ENCODE peak calls at places on chromosomes 1 and 21, in six cellular contexts. U is PC-9, M is GM23338, C is neural progenitor cell, B is GM12878, V is fibroblast of lung. K is an unnamed sample.

GRCh38 chr1:22855668-22856606 is 116.7 kb downstream of the LACTBL1 start:
- DNase-seq in C (no peak), M (no peak), V (no peak), B (no peak), U (no peak), K (no peak)

GRCh38 chr1:20158358-20159070 is 19.4 kb downstream of the PLA2G2F start:
- DNase-seq in U (no peak), B (no peak), C (no peak), V (no peak), M (no peak), K (no peak)

GRCh38 chr1:209412036-209412435 is 171.5 kb upstream of the CAMK1G start:
- DNase-seq in V (peak; percentile 38), C (no peak), M (no peak), B (no peak), U (no peak), K (no peak)

GRCh38 chr1:43345119-43345518 is 7.5 kb downstream of the MPL start:
- DNase-seq in M (no peak), B (no peak), U (no peak), C (no peak), V (no peak), K (no peak)

GRCh38 chr1:162327791-162328165 is 48.9 kb downstream of the SPATA46 start:
- DNase-seq in V (no peak), B (no peak), C (no peak), M (no peak), U (no peak), K (no peak)

GRCh38 chr1:152347116-152347728 is 12.6 kb downstream of the FLG2 start:
- DNase-seq in U (peak; percentile 33), V (peak; percentile 41), M (peak; percentile 83), B (peak; percentile 9), C (peak; percentile 25), K (peak; percentile 18)

GRCh38 chr1:64675718-64676345 is 69.0 kb upstream of the RAVER2 start:
- DNase-seq in M (peak; percentile 51), V (peak; percentile 14), U (no peak), C (peak; percentile 19), B (no peak), K (no peak)

GRCh38 chr1:225577243-225577642 is 75.7 kb downstream of the ENAH start:
- DNase-seq in B (no peak), U (no peak), V (peak; percentile 28), M (no peak), C (no peak), K (no peak)

GRCh38 chr1:38898653-38899230 is 17.4 kb upstream of the GJA9 start:
- DNase-seq in U (no peak), M (no peak), V (peak; percentile 29), B (no peak), C (no peak), K (peak; percentile 16)

GRCh38 chr1:59669752-59670312 is 144.9 kb upstream of the HOOK1 start:
- DNase-seq in B (no peak), C (peak; percentile 87), V (peak; percentile 77), M (peak; percentile 86), U (no peak), K (peak; percentile 66)

GRCh38 chr21:39529026-39529425 is 77.3 kb downstream of the SH3BGR start:
- DNase-seq in C (peak; percentile 50), V (no peak), U (no peak), B (no peak), M (no peak), K (no peak)

GRCh38 chr1:21273743-21274142 is 16.5 kb downstream of the ECE1 start:
- DNase-seq in C (no peak), B (no peak), M (no peak), U (no peak), V (no peak), K (no peak)

GRCh38 chr1:4786061-4786460 is 131.7 kb downstream of the AJAP1 start:
- DNase-seq in B (no peak), V (no peak), M (no peak), C (no peak), U (no peak), K (no peak)

GRCh38 chr1:172720325-172720724 is 61.4 kb downstream of the FASLG start:
- DNase-seq in U (no peak), C (no peak), B (no peak), V (no peak), M (peak; percentile 56), K (no peak)

GRCh38 chr1:150558761-150559626 is 9.8 kb downstream of the ADAMTSL4 start:
- DNase-seq in C (no peak), V (no peak), M (peak; percentile 16), U (no peak), B (no peak), K (no peak)

GRCh38 chr1:32393832-32394140 is 455 bp downstream of the BSDC1 start:
- DNase-seq in B (no peak), U (peak; percentile 45), M (peak; percentile 75), V (no peak), C (peak; percentile 75), K (no peak)

GRCh38 chr1:210104103-210104502 is 128.5 kb upstream of the SERTAD4 start:
- DNase-seq in M (no peak), C (no peak), V (no peak), B (no peak), U (no peak), K (no peak)

GRCh38 chr1:182968846-182969734 is 16.1 kb upstream of the SHCBP1L start:
- DNase-seq in V (no peak), C (no peak), B (no peak), M (no peak), U (no peak), K (no peak)

GRCh38 chr1:186681136-186681535 is 913 bp upstream of the PTGS2 start:
- DNase-seq in V (no peak), U (peak; percentile 1), C (no peak), B (no peak), M (no peak), K (no peak)

GRCh38 chr1:201348211-201348566 is 29.3 kb downstream of the TNNT2 start:
- DNase-seq in B (no peak), M (peak; percentile 92), C (peak; percentile 83), U (peak; percentile 69), V (peak; percentile 35), K (peak; percentile 16)

GRCh38 chr1:43711049-43711448 is 3.7 kb downstream of the ST3GAL3 start:
- DNase-seq in U (no peak), M (no peak), V (peak; percentile 87), B (no peak), C (no peak), K (peak; percentile 83)

GRCh38 chr21:44801468-44802395 is at the start of gene UBE2G2:
- DNase-seq in C (peak; percentile 88), B (no peak), V (peak; percentile 70), M (peak; percentile 83), U (peak; percentile 77), K (peak; percentile 52)

GRCh38 chr1:164581762-164582161 is 22.8 kb downstream of the PBX1 start:
- DNase-seq in C (no peak), B (no peak), V (no peak), U (no peak), M (no peak), K (no peak)

GRCh38 chr1:32071758-32072621 is 749 bp upstream of the TMEM39B start:
- DNase-seq in M (peak; percentile 32), C (no peak), B (no peak), V (peak; percentile 70), U (no peak), K (peak; percentile 59)

GRCh38 chr1:24101796-24102580 is 9.9 kb downstream of the MYOM3 start:
- DNase-seq in B (no peak), U (peak; percentile 32), V (no peak), M (no peak), C (no peak), K (no peak)

GRCh38 chr1:9143250-9143649 is 14.3 kb upstream of the GPR157 start:
- DNase-seq in C (no peak), M (no peak), B (no peak), V (peak; percentile 58), U (no peak), K (peak; percentile 48)

GRCh38 chr1:30976143-30976542 is 67.6 kb upstream of the SDC3 start:
- DNase-seq in V (peak; percentile 86), B (no peak), U (no peak), M (no peak), C (no peak), K (peak; percentile 85)

GRCh38 chr1:94011709-94012590 is 102.7 kb upstream of the GCLM start:
- DNase-seq in M (peak; percentile 35), C (no peak), V (peak; percentile 58), B (no peak), U (no peak), K (peak; percentile 35)

GRCh38 chr1:19101244-19101643 is 108.8 kb downstream of the UBR4 start:
- DNase-seq in B (no peak), M (no peak), V (no peak), U (no peak), C (no peak), K (no peak)

GRCh38 chr1:166808959-166809358 is 30.3 kb upstream of the POGK start:
- DNase-seq in C (no peak), V (no peak), M (peak; percentile 26), U (no peak), B (no peak), K (no peak)

GRCh38 chr1:15332525-15332924 is 77.2 kb upstream of the EFHD2 start:
- DNase-seq in U (no peak), B (no peak), V (no peak), C (no peak), M (no peak), K (no peak)

GRCh38 chr1:46446646-46447498 is 42.8 kb upstream of the DMBX1 start:
- DNase-seq in U (peak; percentile 84), V (peak; percentile 47), B (no peak), C (peak; percentile 92), M (peak; percentile 97), K (peak; percentile 29)
- TF ChIP-seq EZH2 in U (no peak), V (peak; percentile 9), B (peak; percentile 67), C (peak; percentile 64), M (peak; percentile 90), K (no peak)

DNA sequence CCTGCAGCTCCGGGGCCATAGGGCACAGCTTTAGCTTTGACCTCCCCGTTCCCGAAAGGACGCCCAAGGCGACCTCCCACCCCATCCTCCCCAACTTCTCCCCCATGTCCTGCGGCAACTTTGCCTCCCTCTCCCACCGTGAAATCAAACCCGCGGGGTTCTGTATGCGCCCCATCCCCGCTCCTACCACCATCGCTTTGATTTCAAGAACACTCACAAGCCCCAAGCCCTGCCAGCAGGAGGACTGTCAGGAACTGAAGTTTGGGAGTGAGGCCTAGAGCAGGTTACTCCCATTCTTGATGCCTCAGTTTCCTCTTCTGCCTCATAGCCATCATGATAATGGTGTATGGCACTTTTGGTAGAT is 2.3 kb downstream of the PTPRU start:
- DNase-seq in V (no peak), B (no peak), U (no peak), C (no peak), M (peak; percentile 47), K (no peak)
- TF ChIP-seq EZH2 in V (no peak), B (peak; percentile 71), U (no peak), C (no peak), M (peak; percentile 26), K (no peak)

DNA sequence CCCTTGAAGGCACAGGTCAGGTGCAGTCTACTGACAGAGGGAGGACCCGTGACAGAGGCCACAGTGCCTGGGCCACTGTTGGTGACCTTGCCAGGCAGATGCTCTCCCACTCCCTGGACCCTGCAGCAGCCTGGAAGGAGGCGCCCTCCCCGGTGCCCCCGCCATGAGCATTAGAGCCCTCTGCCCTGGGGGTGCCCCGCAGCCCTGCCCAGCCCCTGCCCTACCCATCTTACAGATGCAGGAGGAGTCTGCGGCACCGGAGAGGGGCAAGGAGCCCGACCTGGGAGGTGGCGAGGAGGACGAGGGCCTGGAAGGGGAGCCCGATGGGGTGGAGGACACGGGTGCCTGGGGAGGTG is 9.7 kb upstream of the SMIM1 start:
- DNase-seq in B (no peak), V (no peak), M (no peak), U (no peak), C (no peak), K (no peak)
- TF ChIP-seq EZH2 in B (no peak), V (no peak), M (no peak), U (no peak), C (no peak), K (no peak)

GRCh38 chr1:116154536-116154935 is 43.3 kb downstream of the MAB21L3 start:
- DNase-seq in B (no peak), U (no peak), M (no peak), C (no peak), V (no peak), K (no peak)
- TF ChIP-seq EZH2 in B (no peak), U (no peak), M (no peak), C (no peak), V (no peak), K (no peak)

K was measured in astrocyte.